ENCODE peak calls at places on chromosomes 3 and 15, in five cellular contexts. One of them, this sample, is unnamed. For H3K4me1, the result is how much of the 10 kb centered on the place peaks cover.

GRCh38 chr3:42755681-42756578 is 17.1 kb downstream of the CCDC13 start:
- DNase-seq in GM23338: peak
- DNase-seq in thyroid gland: no peak
- DNase-seq in A549: peak
- DNase-seq in hepatocyte: peak
- DNase-seq in this sample: peak

GRCh38 chr3:134334901-134335280 is 39.4 kb downstream of the AMOTL2 start:
- DNase-seq in GM23338: no peak
- DNase-seq in thyroid gland: no peak
- DNase-seq in A549: no peak
- DNase-seq in hepatocyte: no peak
- DNase-seq in this sample: no peak

GRCh38 chr15:83207622-83208356 is at the start of gene HDGFL3:
- DNase-seq in GM23338: peak
- DNase-seq in thyroid gland: peak
- DNase-seq in A549: peak
- DNase-seq in hepatocyte: peak
- DNase-seq in this sample: peak

GRCh38 chr3:48157950-48158376 is 30.3 kb downstream of the CDC25A start:
- DNase-seq in GM23338: peak
- DNase-seq in thyroid gland: peak
- DNase-seq in A549: peak
- DNase-seq in hepatocyte: peak
- DNase-seq in this sample: peak

GRCh38 chr3:90092994-90093393 is 985.6 kb downstream of the EPHA3 start:
- DNase-seq in GM23338: peak
- DNase-seq in thyroid gland: no peak
- DNase-seq in A549: no peak
- DNase-seq in hepatocyte: peak
- DNase-seq in this sample: no peak

GRCh38 chr3:110577856-110578255 is 493.8 kb upstream of the NECTIN3 start:
- DNase-seq in GM23338: no peak
- DNase-seq in thyroid gland: no peak
- DNase-seq in A549: no peak
- DNase-seq in hepatocyte: no peak
- DNase-seq in this sample: no peak

GRCh38 chr3:71536376-71536965 is 47.1 kb downstream of the FOXP1 start:
- DNase-seq in GM23338: no peak
- DNase-seq in thyroid gland: no peak
- DNase-seq in A549: no peak
- DNase-seq in hepatocyte: no peak
- DNase-seq in this sample: no peak

GRCh38 chr3:139444446-139444845 is 31.9 kb downstream of the RBP2 start:
- DNase-seq in GM23338: no peak
- DNase-seq in thyroid gland: no peak
- DNase-seq in A549: no peak
- DNase-seq in hepatocyte: no peak
- DNase-seq in this sample: no peak

GRCh38 chr3:14455571-14456317 is 53.3 kb downstream of the SLC6A6 start:
- DNase-seq in GM23338: no peak
- DNase-seq in thyroid gland: peak
- DNase-seq in A549: no peak
- DNase-seq in hepatocyte: no peak
- DNase-seq in this sample: no peak

GRCh38 chr3:14261229-14261628 is 82.6 kb downstream of the LSM3 start:
- DNase-seq in GM23338: peak
- DNase-seq in thyroid gland: peak
- DNase-seq in A549: peak
- DNase-seq in hepatocyte: peak
- DNase-seq in this sample: peak

GRCh38 chr3:61997112-61997511 is 376.2 kb downstream of the FEZF2 start:
- DNase-seq in GM23338: no peak
- DNase-seq in thyroid gland: no peak
- DNase-seq in A549: no peak
- DNase-seq in hepatocyte: no peak
- DNase-seq in this sample: peak

GRCh38 chr3:17810759-17811158 is 68.3 kb upstream of the TBC1D5 start:
- DNase-seq in GM23338: peak
- DNase-seq in thyroid gland: no peak
- DNase-seq in A549: no peak
- DNase-seq in hepatocyte: no peak
- DNase-seq in this sample: no peak

GRCh38 chr3:9884555-9885165 is 4.6 kb upstream of the CIDEC start:
- DNase-seq in GM23338: no peak
- DNase-seq in thyroid gland: no peak
- DNase-seq in A549: peak
- DNase-seq in hepatocyte: peak
- DNase-seq in this sample: peak

GRCh38 chr15:48924528-48925393 is 39.0 kb downstream of the SHC4 start:
- DNase-seq in GM23338: no peak
- DNase-seq in thyroid gland: no peak
- DNase-seq in A549: no peak
- DNase-seq in hepatocyte: no peak
- DNase-seq in this sample: no peak

GRCh38 chr3:123610331-123610730 is 25.5 kb upstream of the HACD2 start:
- DNase-seq in GM23338: no peak
- DNase-seq in thyroid gland: no peak
- DNase-seq in A549: no peak
- DNase-seq in hepatocyte: no peak
- DNase-seq in this sample: peak

GRCh38 chr3:4752201-4753072 is 226.8 kb upstream of the BHLHE40 start:
- DNase-seq in GM23338: no peak
- DNase-seq in thyroid gland: no peak
- DNase-seq in A549: peak
- DNase-seq in hepatocyte: peak
- DNase-seq in this sample: no peak

GRCh38 chr3:187737401-187738088 is 7.7 kb downstream of the BCL6 start:
- DNase-seq in GM23338: peak
- DNase-seq in thyroid gland: peak
- DNase-seq in A549: no peak
- DNase-seq in hepatocyte: peak
- DNase-seq in this sample: peak

GRCh38 chr15:90188914-90189748 is 12.0 kb upstream of the SEMA4B start:
- DNase-seq in GM23338: no peak
- DNase-seq in thyroid gland: no peak
- DNase-seq in A549: no peak
- DNase-seq in hepatocyte: peak
- DNase-seq in this sample: no peak
- H3K4me1 ChIP-seq in GM23338: under half
- H3K4me1 ChIP-seq in thyroid gland: half or more
- H3K4me1 ChIP-seq in A549: half or more
- H3K4me1 ChIP-seq in hepatocyte: under half
- H3K4me1 ChIP-seq in this sample: under half

GRCh38 chr3:57961828-57962447 is 46.3 kb upstream of the FLNB start:
- DNase-seq in GM23338: peak
- DNase-seq in thyroid gland: no peak
- DNase-seq in A549: no peak
- DNase-seq in hepatocyte: no peak
- DNase-seq in this sample: no peak
- TF ChIP-seq CTCF in GM23338: peak
- TF ChIP-seq CTCF in thyroid gland: peak
- TF ChIP-seq CTCF in A549: peak
- TF ChIP-seq CTCF in hepatocyte: peak
- TF ChIP-seq CTCF in this sample: peak

GRCh38 chr15:40957581-40958051 is 4.3 kb downstream of the CHAC1 start:
- DNase-seq in GM23338: no peak
- DNase-seq in thyroid gland: peak
- DNase-seq in A549: no peak
- DNase-seq in hepatocyte: no peak
- DNase-seq in this sample: peak

GRCh38 chr15:40955930-40956542 is 2.8 kb downstream of the CHAC1 start:
- DNase-seq in GM23338: no peak
- DNase-seq in thyroid gland: no peak
- DNase-seq in A549: no peak
- DNase-seq in hepatocyte: peak
- DNase-seq in this sample: no peak

GRCh38 chr15:40958146-40958545 is 4.9 kb downstream of the CHAC1 start:
- DNase-seq in GM23338: peak
- DNase-seq in thyroid gland: peak
- DNase-seq in A549: no peak
- DNase-seq in hepatocyte: no peak
- DNase-seq in this sample: no peak

GRCh38 chr15:40956543-40956982 is 3.3 kb downstream of the CHAC1 start:
- DNase-seq in GM23338: no peak
- DNase-seq in thyroid gland: no peak
- DNase-seq in A549: no peak
- DNase-seq in hepatocyte: no peak
- DNase-seq in this sample: no peak

GRCh38 chr15:40957041-40957555 is 3.8 kb downstream of the CHAC1 start:
- DNase-seq in GM23338: no peak
- DNase-seq in thyroid gland: no peak
- DNase-seq in A549: no peak
- DNase-seq in hepatocyte: no peak
- DNase-seq in this sample: no peak
- H3K4me3 ChIP-seq in GM23338: no peak
- H3K4me3 ChIP-seq in thyroid gland: no peak
- H3K4me3 ChIP-seq in A549: no peak
- H3K4me3 ChIP-seq in hepatocyte: no peak
- H3K4me3 ChIP-seq in this sample: no peak

GRCh38 chr3:193831495-193832455 is 238.8 kb downstream of the OPA1 start:
- DNase-seq in GM23338: no peak
- DNase-seq in thyroid gland: no peak
- DNase-seq in A549: no peak
- DNase-seq in hepatocyte: no peak
- DNase-seq in this sample: no peak
- H3K4me1 ChIP-seq in GM23338: under half
- H3K4me1 ChIP-seq in thyroid gland: under half
- H3K4me1 ChIP-seq in A549: under half
- H3K4me1 ChIP-seq in hepatocyte: under half
- H3K4me1 ChIP-seq in this sample: under half

GRCh38 chr3:186697510-186697909 is 19.6 kb upstream of the KNG1 start:
- DNase-seq in GM23338: no peak
- DNase-seq in thyroid gland: no peak
- DNase-seq in A549: no peak
- DNase-seq in hepatocyte: no peak
- DNase-seq in this sample: no peak
- TF ChIP-seq CTCF in GM23338: no peak
- TF ChIP-seq CTCF in thyroid gland: no peak
- TF ChIP-seq CTCF in A549: no peak
- TF ChIP-seq CTCF in hepatocyte: no peak
- TF ChIP-seq CTCF in this sample: no peak

DNA sequence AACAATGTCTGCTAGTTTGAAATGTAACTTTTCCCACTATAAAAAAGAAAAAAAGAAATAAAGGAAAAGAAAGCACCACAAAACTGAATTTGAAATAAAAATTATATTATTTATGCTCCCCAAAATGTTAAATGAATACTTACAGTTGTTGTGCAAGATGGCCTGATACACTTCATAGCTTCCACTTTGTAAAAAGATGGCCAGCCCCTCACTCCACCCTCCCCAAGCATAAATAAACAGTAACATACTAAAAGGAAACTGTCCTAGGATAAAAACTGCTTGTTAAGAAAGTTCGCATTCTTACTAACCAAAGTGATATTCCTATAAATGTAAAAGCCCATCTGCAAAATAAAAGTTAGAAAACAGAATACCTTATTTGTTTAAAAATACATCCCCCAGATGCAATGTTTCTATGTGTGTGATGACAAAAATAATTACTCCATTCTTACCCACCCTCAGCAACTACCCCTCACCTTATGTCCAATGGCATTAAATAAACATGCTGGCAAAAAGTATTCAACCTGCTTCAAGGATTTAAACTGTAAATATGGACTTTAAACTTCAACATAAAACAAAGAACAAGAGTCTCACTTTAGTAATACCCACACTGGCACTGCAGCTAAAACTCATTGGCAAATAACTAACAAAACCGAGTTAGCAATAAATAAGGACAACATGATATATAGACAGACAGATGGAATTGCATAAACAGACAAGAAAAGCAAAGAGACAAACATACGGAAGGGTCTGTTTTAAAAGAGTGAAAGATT is 47.8 kb downstream of the ZBTB20 start:
- DNase-seq in GM23338: no peak
- DNase-seq in thyroid gland: no peak
- DNase-seq in A549: no peak
- DNase-seq in hepatocyte: no peak
- DNase-seq in this sample: no peak
- H3K4me3 ChIP-seq in GM23338: no peak
- H3K4me3 ChIP-seq in thyroid gland: peak
- H3K4me3 ChIP-seq in A549: peak
- H3K4me3 ChIP-seq in hepatocyte: peak
- H3K4me3 ChIP-seq in this sample: peak

DNA sequence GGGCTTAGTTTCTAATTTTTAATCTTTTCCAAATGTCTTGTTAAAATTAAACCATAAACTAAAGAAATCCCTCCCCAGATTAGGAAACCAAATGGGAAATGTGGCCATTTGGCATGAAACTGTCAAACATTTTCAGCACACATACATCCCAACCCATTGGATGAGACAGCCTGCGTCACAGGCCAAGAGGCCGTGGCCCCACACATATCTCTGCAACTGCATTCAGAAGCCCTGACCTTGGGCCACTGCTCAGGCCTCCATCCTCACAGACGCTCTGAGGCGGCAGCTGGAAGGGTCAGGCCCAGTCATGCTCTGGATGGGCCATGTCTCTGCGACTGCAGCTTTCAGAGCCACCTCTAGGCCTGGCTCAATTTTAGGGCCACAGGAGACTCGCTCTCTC is 114.5 kb upstream of the THBS1 start:
- DNase-seq in GM23338: peak
- DNase-seq in thyroid gland: peak
- DNase-seq in A549: no peak
- DNase-seq in hepatocyte: no peak
- DNase-seq in this sample: no peak
- H3K4me1 ChIP-seq in GM23338: under half
- H3K4me1 ChIP-seq in thyroid gland: under half
- H3K4me1 ChIP-seq in A549: under half
- H3K4me1 ChIP-seq in hepatocyte: under half
- H3K4me1 ChIP-seq in this sample: under half

GRCh38 chr3:22684739-22685138 is 518.4 kb upstream of the UBE2E2 start:
- DNase-seq in GM23338: no peak
- DNase-seq in thyroid gland: no peak
- DNase-seq in A549: no peak
- DNase-seq in hepatocyte: no peak
- DNase-seq in this sample: no peak

GRCh38 chr3:22691407-22691806 is 511.7 kb upstream of the UBE2E2 start:
- DNase-seq in GM23338: peak
- DNase-seq in thyroid gland: no peak
- DNase-seq in A549: no peak
- DNase-seq in hepatocyte: no peak
- DNase-seq in this sample: no peak

DNA sequence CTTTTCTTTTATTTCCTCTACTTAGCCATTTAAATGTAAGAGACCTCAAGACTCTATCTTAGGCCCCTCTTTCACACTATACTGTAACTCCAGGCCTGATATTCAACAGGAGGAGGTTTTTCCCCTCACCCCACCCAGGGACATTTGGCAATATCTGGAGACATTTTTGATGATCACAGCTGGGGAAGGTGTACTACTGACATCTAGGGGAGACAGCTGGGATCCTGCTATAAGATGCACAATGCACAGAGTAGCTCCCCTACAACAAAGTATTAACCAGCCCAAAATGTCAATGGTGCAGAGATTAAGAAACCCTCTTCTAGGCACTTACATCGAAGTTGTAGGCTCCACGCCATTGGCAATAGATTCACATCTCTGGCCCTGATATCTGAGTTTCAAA is 517.5 kb upstream of the UBE2E2 start:
- DNase-seq in GM23338: peak
- DNase-seq in thyroid gland: no peak
- DNase-seq in A549: no peak
- DNase-seq in hepatocyte: peak
- DNase-seq in this sample: no peak
- TF ChIP-seq CTCF in GM23338: peak
- TF ChIP-seq CTCF in thyroid gland: no peak
- TF ChIP-seq CTCF in A549: no peak
- TF ChIP-seq CTCF in hepatocyte: peak
- TF ChIP-seq CTCF in this sample: no peak